ENCODE peak calls at places on chromosome 15, in ten cellular contexts. D is tibial nerve, H is A549, M is breast epithelium, R is heart left ventricle, T is suprapubic skin, E is gastrocnemius medialis, P is transverse colon, L is endothelial cell of umbilical vein, Z is K562. V is an unnamed sample.

GRCh38 chr15:74723754-74724334 is 1.5 kb downstream of the CYP1A1 start:
- DNase-seq in D (no peak), H (peak), M (no peak), R (no peak), T (no peak), E (no peak), P (no peak), L (peak), Z (peak), V (no peak)

GRCh38 chr15:84570164-84570692 is 30.6 kb upstream of the ZSCAN2 start:
- DNase-seq in D (peak), H (peak), M (no peak), R (peak), T (peak), E (peak), P (peak), L (no peak), Z (peak), V (no peak)

GRCh38 chr15:27538325-27538724 is 560.8 kb downstream of the OCA2 start:
- DNase-seq in D (no peak), H (no peak), M (no peak), R (no peak), T (no peak), E (no peak), P (no peak), L (no peak), Z (no peak), V (no peak)

GRCh38 chr15:47794266-47794914 is 77.1 kb downstream of the SEMA6D start:
- DNase-seq in D (no peak), H (no peak), M (no peak), R (no peak), T (no peak), E (no peak), P (no peak), L (no peak), Z (no peak), V (no peak)

GRCh38 chr15:51793521-51793920 is 35.9 kb upstream of the TMOD3 start:
- DNase-seq in D (peak), H (no peak), M (no peak), R (peak), T (no peak), E (no peak), P (no peak), L (peak), Z (no peak), V (no peak)

GRCh38 chr15:60372223-60372622 is 25.6 kb downstream of the ANXA2 start:
- DNase-seq in D (no peak), H (peak), M (no peak), R (no peak), T (no peak), E (no peak), P (no peak), L (no peak), Z (no peak), V (no peak)

GRCh38 chr15:25054329-25054728 is 99.5 kb downstream of the SNRPN start:
- DNase-seq in D (no peak), H (no peak), M (peak), R (no peak), T (no peak), E (no peak), P (no peak), L (no peak), Z (no peak), V (no peak)

GRCh38 chr15:25053000-25053815 is 98.4 kb downstream of the SNRPN start:
- DNase-seq in D (no peak), H (no peak), M (peak), R (no peak), T (peak), E (no peak), P (no peak), L (no peak), Z (no peak), V (no peak)

GRCh38 chr15:28942046-28942445 is 56.3 kb downstream of the APBA2 start:
- DNase-seq in D (no peak), H (no peak), M (no peak), R (no peak), T (peak), E (no peak), P (peak), L (no peak), Z (no peak), V (no peak)

GRCh38 chr15:101267320-101268104 is 9.8 kb downstream of the SELENOS start:
- DNase-seq in D (peak), H (no peak), M (peak), R (no peak), T (no peak), E (peak), P (no peak), L (no peak), Z (peak), V (no peak)

GRCh38 chr15:64906402-64906801 is 5.3 kb upstream of the ANKDD1A start:
- DNase-seq in D (no peak), H (no peak), M (no peak), R (no peak), T (no peak), E (no peak), P (no peak), L (no peak), Z (no peak), V (no peak)

GRCh38 chr15:61327019-61327631 is 98.0 kb upstream of the RORA start:
- DNase-seq in D (peak), H (no peak), M (no peak), R (no peak), T (no peak), E (peak), P (no peak), L (no peak), Z (no peak), V (no peak)

GRCh38 chr15:36965561-36966342 is 134.6 kb downstream of the MEIS2 start:
- DNase-seq in D (no peak), H (no peak), M (no peak), R (no peak), T (no peak), E (no peak), P (no peak), L (no peak), Z (no peak), V (no peak)

GRCh38 chr15:48946088-48946839 is 17.5 kb downstream of the SHC4 start:
- DNase-seq in D (no peak), H (peak), M (no peak), R (no peak), T (no peak), E (no peak), P (no peak), L (peak), Z (peak), V (no peak)

GRCh38 chr15:32030795-32031194 is 480 bp downstream of the CHRNA7 start:
- DNase-seq in D (no peak), H (peak), M (no peak), R (no peak), T (no peak), E (no peak), P (no peak), L (no peak), Z (no peak), V (no peak)

GRCh38 chr15:93587046-93587445 is 498.0 kb upstream of the RGMA start:
- DNase-seq in D (no peak), H (no peak), M (no peak), R (no peak), T (no peak), E (peak), P (no peak), L (no peak), Z (no peak), V (no peak)

GRCh38 chr15:101472033-101472432 is 17.5 kb downstream of the PCSK6 start:
- DNase-seq in D (no peak), H (no peak), M (no peak), R (no peak), T (no peak), E (no peak), P (no peak), L (no peak), Z (no peak), V (no peak)

GRCh38 chr15:70523634-70524033 is 239.7 kb downstream of the UACA start:
- DNase-seq in D (no peak), H (no peak), M (no peak), R (no peak), T (peak), E (no peak), P (no peak), L (no peak), Z (no peak), V (no peak)

GRCh38 chr15:96678386-96678785 is 347.9 kb downstream of the NR2F2 start:
- DNase-seq in D (no peak), H (no peak), M (no peak), R (no peak), T (no peak), E (no peak), P (no peak), L (no peak), Z (no peak), V (no peak)

DNA sequence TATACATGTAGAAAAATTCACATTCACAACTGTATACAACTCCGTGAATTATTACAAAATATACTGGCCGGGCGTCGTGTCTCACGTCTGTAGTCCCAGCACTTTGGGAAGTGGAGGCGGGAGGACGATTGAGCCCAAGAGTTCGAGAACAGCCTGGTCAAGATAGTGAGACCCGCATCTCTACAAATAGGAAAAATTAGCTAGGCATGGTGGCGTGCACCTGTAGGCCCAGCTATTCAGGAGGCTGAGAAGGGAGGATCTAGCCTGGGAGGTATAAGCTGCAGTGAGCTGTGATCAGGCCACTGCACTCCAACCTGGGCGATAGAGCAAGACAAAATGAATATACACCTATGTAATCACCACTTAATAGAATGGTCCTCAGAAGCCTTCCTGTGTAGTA is 1.3 kb downstream of the RAD51 start:
- DNase-seq in D (no peak), H (no peak), M (no peak), R (no peak), T (no peak), E (no peak), P (no peak), L (no peak), Z (peak), V (no peak)
- H3K4me3 ChIP-seq in D (no peak), H (peak), M (no peak), R (no peak), T (no peak), E (no peak), P (no peak), L (peak), Z (peak), V (peak)

DNA sequence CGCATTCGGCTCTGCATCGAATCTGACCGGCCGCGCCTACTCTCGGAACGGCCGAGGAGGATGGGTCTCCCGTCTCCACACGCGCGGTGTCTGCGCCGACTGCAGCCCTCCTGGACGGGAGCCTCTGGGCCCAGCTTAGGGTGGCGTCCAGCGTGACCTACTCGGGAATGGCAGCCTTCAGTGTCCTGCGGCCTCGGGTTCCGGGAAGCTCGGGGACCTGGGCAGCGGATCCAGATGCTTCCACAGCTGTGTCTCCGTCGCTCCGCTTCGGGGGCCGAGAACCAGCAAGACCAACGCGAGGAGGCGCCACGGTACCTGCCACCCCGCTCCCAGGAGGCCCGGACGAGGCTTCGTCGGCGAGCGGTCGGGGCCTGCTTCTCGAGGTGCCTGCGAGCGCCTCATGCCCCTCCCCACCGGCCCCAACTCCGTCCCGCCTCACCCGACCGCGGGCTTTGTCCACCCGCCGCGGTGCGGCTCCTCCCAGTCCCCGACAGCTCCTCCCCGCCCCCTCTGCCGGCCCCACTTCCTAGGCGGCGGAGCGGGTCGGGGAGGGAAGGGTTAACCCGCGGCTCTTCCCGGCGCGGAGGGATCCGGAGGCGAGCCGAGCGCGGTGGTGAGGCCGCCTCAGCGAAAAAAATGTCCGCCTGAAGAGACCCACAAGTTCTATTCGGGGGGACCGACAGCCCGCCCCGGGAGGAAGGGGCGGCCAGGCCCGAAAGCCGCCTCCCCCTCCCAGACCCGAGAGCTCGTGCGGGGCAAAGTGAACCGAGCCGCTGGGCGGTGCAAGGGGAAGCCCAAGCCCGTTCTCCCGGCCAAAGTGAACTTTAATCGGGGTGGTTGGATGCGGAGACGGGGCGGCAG is at the start of gene TCF12:
- DNase-seq in D (peak), H (peak), M (peak), R (peak), T (peak), E (peak), P (peak), L (peak), Z (peak), V (peak)
- TF ChIP-seq POLR2A in D (peak), H (peak), M (peak), R (no peak), T (peak), E (peak), P (peak), L (peak), Z (peak), V (peak)

GRCh38 chr15:89016549-89017041 is 71.7 kb upstream of the ABHD2 start:
- DNase-seq in D (peak), H (no peak), M (peak), R (no peak), T (no peak), E (peak), P (no peak), L (peak), Z (no peak), V (no peak)

GRCh38 chr15:89015412-89016097 is 72.7 kb upstream of the ABHD2 start:
- DNase-seq in D (no peak), H (no peak), M (no peak), R (no peak), T (no peak), E (no peak), P (no peak), L (no peak), Z (no peak), V (no peak)

GRCh38 chr15:89017370-89018066 is 70.7 kb upstream of the ABHD2 start:
- DNase-seq in D (peak), H (peak), M (peak), R (peak), T (peak), E (peak), P (peak), L (peak), Z (peak), V (no peak)

GRCh38 chr15:89019436-89019835 is 68.8 kb upstream of the ABHD2 start:
- DNase-seq in D (no peak), H (no peak), M (no peak), R (no peak), T (no peak), E (no peak), P (no peak), L (no peak), Z (no peak), V (no peak)

GRCh38 chr15:89018235-89018634 is 70.0 kb upstream of the ABHD2 start:
- DNase-seq in D (peak), H (no peak), M (no peak), R (peak), T (no peak), E (peak), P (no peak), L (no peak), Z (no peak), V (no peak)
- H3K27ac ChIP-seq in D (peak), H (peak), M (peak), R (peak), T (peak), E (peak), P (peak), L (no peak), Z (no peak), V (peak)

GRCh38 chr15:45117327-45118130 is 3.4 kb downstream of the DUOXA2 start:
- DNase-seq in D (no peak), H (no peak), M (no peak), R (no peak), T (no peak), E (no peak), P (no peak), L (no peak), Z (no peak), V (no peak)
- H3K4me3 ChIP-seq in D (no peak), H (no peak), M (peak), R (no peak), T (peak), E (peak), P (no peak), L (peak), Z (no peak), V (peak)

DNA sequence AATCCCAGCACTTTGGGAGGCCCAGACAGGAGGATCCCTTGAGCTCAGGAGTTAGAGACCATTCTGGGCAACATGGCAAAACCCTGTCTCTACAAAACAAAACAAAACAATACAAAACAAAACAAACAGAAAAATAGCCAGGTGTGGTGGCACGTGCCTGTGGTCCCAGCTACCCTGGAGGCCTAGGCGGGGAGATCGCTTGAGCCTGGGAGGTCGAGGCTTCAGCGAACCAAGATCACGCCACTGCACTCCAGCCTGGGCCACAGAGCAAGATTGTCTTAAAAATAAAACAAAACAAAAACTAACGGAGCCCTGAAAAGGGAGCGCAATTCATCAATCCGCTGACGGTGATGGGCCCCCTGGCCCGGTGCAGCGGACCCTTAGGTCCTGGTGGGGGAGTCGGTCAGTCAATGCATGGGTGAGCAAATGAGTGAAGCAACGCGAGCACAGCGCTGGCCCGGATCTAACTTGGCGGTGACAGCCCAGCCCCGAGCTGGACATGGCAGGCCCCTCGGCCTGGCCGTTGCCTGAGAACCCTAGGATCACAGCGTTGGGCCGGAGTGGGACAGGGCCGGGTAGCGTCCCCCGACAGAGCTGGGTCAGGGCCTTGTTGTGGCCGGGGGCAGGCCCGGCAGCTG is 52.4 kb upstream of the BLM start:
- DNase-seq in D (peak), H (peak), M (no peak), R (no peak), T (no peak), E (peak), P (peak), L (peak), Z (peak), V (no peak)
- TF ChIP-seq POLR2A in D (no peak), H (no peak), M (no peak), R (no peak), T (no peak), E (no peak), P (no peak), L (peak), Z (no peak), V (no peak)

GRCh38 chr15:83365370-83365938 is 81.0 kb upstream of the BNC1 start:
- DNase-seq in D (peak), H (peak), M (no peak), R (no peak), T (no peak), E (no peak), P (peak), L (peak), Z (no peak), V (no peak)
- H3K27ac ChIP-seq in D (no peak), H (no peak), M (no peak), R (no peak), T (no peak), E (no peak), P (no peak), L (no peak), Z (no peak), V (no peak)

DNA sequence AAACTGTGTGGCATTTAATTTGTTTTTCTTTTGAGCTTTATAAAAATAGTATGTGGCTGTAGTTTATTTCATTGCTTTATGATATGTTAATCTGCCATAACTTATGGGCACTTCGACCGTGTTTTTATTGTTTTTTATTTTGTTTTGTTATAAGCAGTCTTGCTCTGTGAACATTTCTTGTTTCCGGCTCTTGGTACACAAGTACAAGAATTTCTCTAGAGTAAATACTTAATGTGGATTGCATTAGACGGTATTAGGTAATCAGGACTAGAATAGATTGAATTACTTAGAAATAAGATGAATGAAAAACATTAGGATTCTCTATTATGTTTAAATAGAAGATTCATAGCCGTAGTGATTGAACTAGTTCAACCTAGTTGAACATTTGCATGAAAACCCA is 2.1 kb downstream of the ZFAND6 start:
- DNase-seq in D (no peak), H (no peak), M (no peak), R (no peak), T (no peak), E (no peak), P (no peak), L (no peak), Z (no peak), V (no peak)
- H3K4me3 ChIP-seq in D (no peak), H (peak), M (no peak), R (no peak), T (peak), E (peak), P (peak), L (no peak), Z (peak), V (no peak)

GRCh38 chr15:94970096-94970495 is 738.7 kb downstream of the MCTP2 start:
- DNase-seq in D (no peak), H (no peak), M (no peak), R (no peak), T (no peak), E (no peak), P (no peak), L (no peak), Z (no peak), V (no peak)
- TF ChIP-seq POLR2A in D (no peak), H (no peak), M (no peak), R (no peak), T (no peak), E (no peak), P (no peak), L (no peak), Z (no peak), V (no peak)

GRCh38 chr15:66024116-66024515 is 154.8 kb downstream of the RAB11A start:
- DNase-seq in D (no peak), H (no peak), M (no peak), R (no peak), T (no peak), E (no peak), P (no peak), L (no peak), Z (no peak), V (no peak)

GRCh38 chr15:66024998-66025397 is 155.7 kb downstream of the RAB11A start:
- DNase-seq in D (no peak), H (no peak), M (no peak), R (no peak), T (no peak), E (no peak), P (no peak), L (no peak), Z (no peak), V (no peak)

GRCh38 chr15:66021801-66022525 is 152.7 kb downstream of the RAB11A start:
- DNase-seq in D (no peak), H (no peak), M (no peak), R (no peak), T (no peak), E (no peak), P (no peak), L (no peak), Z (no peak), V (no peak)

GRCh38 chr15:66025972-66026371 is 156.7 kb downstream of the RAB11A start:
- DNase-seq in D (no peak), H (no peak), M (no peak), R (no peak), T (no peak), E (no peak), P (no peak), L (no peak), Z (no peak), V (no peak)

GRCh38 chr15:66023322-66023972 is 154.2 kb downstream of the RAB11A start:
- DNase-seq in D (no peak), H (no peak), M (no peak), R (no peak), T (no peak), E (no peak), P (no peak), L (no peak), Z (no peak), V (no peak)
- H3K27ac ChIP-seq in D (no peak), H (no peak), M (no peak), R (no peak), T (no peak), E (no peak), P (no peak), L (no peak), Z (no peak), V (no peak)